ENCODE peak calls at places on chromosomes 6 and 20, in nine cellular contexts. V, I, S, D, P, C, K, F and E are unnamed samples.

GRCh38 chr6:40996591-40997247 is 42.3 kb downstream of the UNC5CL start:
- DNase-seq in V (no peak), I (peak; percentile 8), D (no peak), C (no peak), P (no peak), S (peak; percentile 28), F (no peak), K (no peak), E (no peak)

GRCh38 chr6:122903266-122903915 is 92.6 kb upstream of the CLVS2 start:
- DNase-seq in K (no peak), D (no peak), V (no peak), F (no peak), I (no peak), P (no peak), S (no peak), C (no peak), E (no peak)

GRCh38 chr6:67009818-67010217 is 1302.8 kb upstream of the EYS start:
- DNase-seq in S (no peak), C (no peak), I (no peak), F (no peak), D (no peak), V (no peak), K (no peak), P (no peak), E (no peak)

GRCh38 chr6:25832670-25833069 is 818 bp upstream of the SLC17A1 start:
- DNase-seq in V (no peak), I (no peak), C (no peak), K (no peak), S (no peak), D (no peak), F (no peak), P (no peak), E (no peak)

GRCh38 chr6:93562566-93562965 is 143.2 kb upstream of the EPHA7 start:
- DNase-seq in F (no peak), S (no peak), C (no peak), V (no peak), P (no peak), I (no peak), D (no peak), K (no peak), E (no peak)

GRCh38 chr20:63005862-63006564 is 751 bp downstream of the BHLHE23 start:
- DNase-seq in I (no peak), C (no peak), S (no peak), P (no peak), D (no peak), V (no peak), K (no peak), F (no peak), E (no peak)

GRCh38 chr6:106849130-106849529 is 125.4 kb downstream of the CD24 start:
- DNase-seq in K (no peak), C (no peak), D (peak; percentile 49), V (no peak), I (no peak), S (no peak), F (no peak), P (no peak), E (no peak)

GRCh38 chr6:169800668-169801395 is 49.4 kb downstream of the ERMARD start:
- DNase-seq in C (no peak), K (no peak), S (peak; percentile 47), D (peak; percentile 12), V (peak; percentile 38), I (peak; percentile 30), P (no peak), F (peak; percentile 57), E (no peak)

GRCh38 chr6:4435981-4436445 is 300.6 kb upstream of the ECI2 start:
- DNase-seq in S (no peak), C (no peak), V (no peak), K (no peak), P (no peak), F (no peak), I (no peak), D (no peak), E (no peak)

GRCh38 chr6:139941826-139942225 is 567.4 kb upstream of the CITED2 start:
- DNase-seq in S (no peak), I (no peak), D (no peak), C (no peak), F (no peak), V (no peak), K (no peak), P (no peak), E (no peak)

GRCh38 chr6:10956776-10957175 is 69.9 kb downstream of the SYCP2L start:
- DNase-seq in P (no peak), S (no peak), F (no peak), C (no peak), V (no peak), K (no peak), I (no peak), D (no peak), E (no peak)

GRCh38 chr6:96836579-96837137 is 619 bp downstream of the GPR63 start:
- DNase-seq in F (no peak), D (peak; percentile 2), P (no peak), C (no peak), S (no peak), V (no peak), I (no peak), K (no peak), E (no peak)

GRCh38 chr20:57450419-57450818 is 59.2 kb downstream of the RBM38 start:
- DNase-seq in S (peak; percentile 51), C (no peak), K (peak; percentile 83), V (peak; percentile 94), P (peak; percentile 71), D (peak; percentile 98), F (no peak), I (peak; percentile 52), E (no peak)

GRCh38 chr6:31531771-31532643 is 3.2 kb downstream of the MCCD1 start:
- DNase-seq in C (no peak), F (no peak), V (no peak), I (no peak), D (no peak), K (no peak), S (no peak), P (no peak), E (no peak)
- TF ChIP-seq POLR2AphosphoS5 in C (no peak), F (peak; percentile 29), V (no peak), I (no peak), D (peak; percentile 29), K (no peak), S (no peak), P (no peak), E (peak; percentile 13)

GRCh38 chr20:20624914-20625313 is 87.5 kb downstream of the RALGAPA2 start:
- DNase-seq in C (no peak), S (peak; percentile 50), V (no peak), P (no peak), D (no peak), F (no peak), K (no peak), I (no peak), E (no peak)

GRCh38 chr20:20627471-20627870 is 85.0 kb downstream of the RALGAPA2 start:
- DNase-seq in D (no peak), P (no peak), F (no peak), C (no peak), V (no peak), S (no peak), I (no peak), K (no peak), E (no peak)

GRCh38 chr20:20630551-20630950 is 81.9 kb downstream of the RALGAPA2 start:
- DNase-seq in P (no peak), I (no peak), D (no peak), K (no peak), V (no peak), S (no peak), F (no peak), C (no peak), E (no peak)

GRCh38 chr20:20632644-20633043 is 79.8 kb downstream of the RALGAPA2 start:
- DNase-seq in V (no peak), S (no peak), D (no peak), F (no peak), C (no peak), P (no peak), K (no peak), I (no peak), E (no peak)

DNA sequence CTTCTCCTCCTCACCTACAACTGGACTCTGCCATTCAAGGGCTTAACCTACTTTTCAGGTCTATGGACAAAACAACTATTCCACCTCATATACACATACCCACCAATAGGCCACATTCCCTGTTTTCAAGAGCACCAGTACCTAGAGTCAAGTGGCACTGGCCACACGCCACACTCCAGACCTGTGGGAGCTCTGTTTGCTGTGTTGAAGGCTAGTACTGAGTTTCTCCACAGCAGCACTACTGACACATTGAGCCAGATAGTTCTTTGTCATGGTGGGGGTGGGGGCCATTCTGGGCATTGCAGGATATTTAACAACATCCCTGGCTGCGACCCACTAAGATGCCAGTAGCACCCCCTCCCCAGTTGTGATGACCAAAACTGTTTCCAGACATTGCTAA is 84.1 kb downstream of the RALGAPA2 start:
- DNase-seq in F (no peak), K (no peak), S (no peak), V (no peak), C (no peak), D (no peak), P (no peak), I (no peak), E (no peak)
- TF ChIP-seq POLR2AphosphoS5 in F (no peak), K (no peak), S (no peak), V (no peak), C (no peak), D (no peak), P (no peak), I (no peak), E (no peak)

DNA sequence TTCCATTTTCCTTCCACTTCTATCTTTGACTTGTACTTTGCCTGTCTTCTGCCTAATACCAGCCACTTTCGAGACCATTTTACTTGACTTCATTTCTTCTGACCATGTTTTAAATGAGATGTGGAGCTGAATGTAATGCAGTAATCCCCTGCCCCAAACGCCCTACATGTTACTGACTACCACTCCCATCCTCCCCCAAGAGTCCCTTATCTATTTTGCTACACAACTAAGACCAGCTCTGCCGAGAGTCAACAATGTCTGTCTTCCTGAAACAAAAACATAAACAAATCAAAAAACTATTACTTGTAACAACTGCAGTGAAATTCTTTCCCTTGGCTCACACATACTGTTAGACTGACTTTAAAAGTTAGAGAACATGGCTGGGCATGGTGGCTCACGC is 27.1 kb upstream of the KIAA1586 start:
- DNase-seq in I (no peak), D (no peak), P (no peak), F (no peak), V (no peak), K (no peak), S (no peak), C (no peak), E (no peak)
- TF ChIP-seq POLR2AphosphoS5 in I (no peak), D (no peak), P (no peak), F (no peak), V (no peak), K (no peak), S (no peak), C (no peak), E (no peak)

DNA sequence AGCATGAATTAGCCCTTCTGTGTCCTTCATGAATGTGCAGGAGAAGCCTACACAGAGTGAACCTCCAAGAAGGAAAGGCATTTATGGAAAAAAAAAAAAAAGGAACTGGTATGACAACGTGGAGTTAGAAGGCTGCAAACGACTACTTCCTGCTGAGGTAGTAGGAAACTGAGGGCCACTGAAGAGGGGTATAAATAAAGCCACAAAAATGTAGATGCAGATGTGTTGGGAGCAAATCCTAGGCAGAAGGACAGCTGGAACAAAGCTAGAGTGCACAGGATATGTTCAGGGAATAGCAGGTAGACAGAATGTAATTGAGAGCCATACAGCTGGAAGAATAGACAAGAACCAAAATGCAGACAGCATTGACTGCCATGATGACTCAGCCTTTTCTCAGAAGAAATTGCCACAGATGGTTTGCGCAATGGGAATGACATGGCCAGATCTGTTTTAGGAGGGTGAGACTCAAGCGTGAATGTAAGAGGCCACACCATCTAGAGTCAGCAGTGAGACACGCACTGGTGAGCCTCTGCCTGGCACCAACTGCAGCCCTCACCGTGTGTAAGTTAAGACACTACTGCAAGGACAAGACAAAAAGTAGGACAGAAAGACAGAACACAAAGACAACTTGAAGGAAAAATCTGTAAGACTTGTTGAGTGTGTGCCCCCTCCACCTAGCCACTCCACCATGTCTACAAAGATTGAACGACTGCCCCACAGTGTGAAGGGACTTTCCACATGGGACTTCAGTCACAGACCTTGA is 79.8 kb downstream of the KIF13A start:
- DNase-seq in S (peak; percentile 63), P (no peak), D (peak; percentile 97), C (peak; percentile 51), F (peak; percentile 82), I (peak; percentile 61), V (peak; percentile 80), K (peak; percentile 90), E (peak; percentile 71)
- TF ChIP-seq POLR2AphosphoS5 in S (peak; percentile 64), P (no peak), D (peak; percentile 78), C (peak; percentile 58), F (no peak), I (peak; percentile 74), V (no peak), K (peak; percentile 36), E (peak; percentile 45)